ENCODE peak calls at places on chromosomes 13 and 19, in five cellular contexts. One of them, this sample, is unnamed. For H3K4me1 and H3K27me3, the result is how much of the 10 kb centered on the place peaks cover.

GRCh38 chr13:27018230-27018875 is 153.3 kb downstream of the USP12 start:
- DNase-seq in psoas muscle: no peak
- DNase-seq in ovary: no peak
- DNase-seq in heart left ventricle: no peak
- DNase-seq in left ventricle myocardium inferior: no peak
- DNase-seq in this sample: no peak

GRCh38 chr13:107450426-107450825 is 764.9 kb downstream of the LIG4 start:
- DNase-seq in psoas muscle: no peak
- DNase-seq in ovary: no peak
- DNase-seq in heart left ventricle: no peak
- DNase-seq in left ventricle myocardium inferior: no peak
- DNase-seq in this sample: no peak

GRCh38 chr19:5141278-5141925 is 172.5 kb downstream of the KDM4B start:
- DNase-seq in psoas muscle: peak
- DNase-seq in ovary: no peak
- DNase-seq in heart left ventricle: peak
- DNase-seq in left ventricle myocardium inferior: no peak
- DNase-seq in this sample: no peak

GRCh38 chr19:44903602-44904425 is 1.8 kb upstream of the APOE start:
- DNase-seq in psoas muscle: peak
- DNase-seq in ovary: peak
- DNase-seq in heart left ventricle: peak
- DNase-seq in left ventricle myocardium inferior: peak
- DNase-seq in this sample: peak

GRCh38 chr13:40164137-40164536 is 502.3 kb downstream of the FOXO1 start:
- DNase-seq in psoas muscle: no peak
- DNase-seq in ovary: no peak
- DNase-seq in heart left ventricle: no peak
- DNase-seq in left ventricle myocardium inferior: no peak
- DNase-seq in this sample: no peak

GRCh38 chr19:30130356-30131122 is 188.5 kb downstream of the URI1 start:
- DNase-seq in psoas muscle: no peak
- DNase-seq in ovary: no peak
- DNase-seq in heart left ventricle: no peak
- DNase-seq in left ventricle myocardium inferior: no peak
- DNase-seq in this sample: no peak

GRCh38 chr13:107866666-107867623 is 348.4 kb downstream of the LIG4 start:
- DNase-seq in psoas muscle: no peak
- DNase-seq in ovary: no peak
- DNase-seq in heart left ventricle: no peak
- DNase-seq in left ventricle myocardium inferior: no peak
- DNase-seq in this sample: peak

GRCh38 chr13:92656103-92656502 is 570.5 kb upstream of the GPC6 start:
- DNase-seq in psoas muscle: no peak
- DNase-seq in ovary: no peak
- DNase-seq in heart left ventricle: no peak
- DNase-seq in left ventricle myocardium inferior: no peak
- DNase-seq in this sample: no peak

GRCh38 chr13:47945738-47946137 is 55.3 kb downstream of the SUCLA2 start:
- DNase-seq in psoas muscle: no peak
- DNase-seq in ovary: no peak
- DNase-seq in heart left ventricle: no peak
- DNase-seq in left ventricle myocardium inferior: no peak
- DNase-seq in this sample: no peak

GRCh38 chr19:45958320-45958719 is 15.3 kb downstream of the NOVA2 start:
- DNase-seq in psoas muscle: no peak
- DNase-seq in ovary: no peak
- DNase-seq in heart left ventricle: no peak
- DNase-seq in left ventricle myocardium inferior: no peak
- DNase-seq in this sample: no peak

GRCh38 chr13:102680842-102681725 is 13.8 kb downstream of the METTL21C start:
- DNase-seq in psoas muscle: no peak
- DNase-seq in ovary: no peak
- DNase-seq in heart left ventricle: no peak
- DNase-seq in left ventricle myocardium inferior: no peak
- DNase-seq in this sample: no peak

GRCh38 chr13:95168191-95168590 is 133.1 kb downstream of the ABCC4 start:
- DNase-seq in psoas muscle: no peak
- DNase-seq in ovary: no peak
- DNase-seq in heart left ventricle: no peak
- DNase-seq in left ventricle myocardium inferior: no peak
- DNase-seq in this sample: no peak

GRCh38 chr13:95643814-95644598 is 500 bp downstream of the DZIP1 start:
- DNase-seq in psoas muscle: peak
- DNase-seq in ovary: peak
- DNase-seq in heart left ventricle: peak
- DNase-seq in left ventricle myocardium inferior: peak
- DNase-seq in this sample: peak

GRCh38 chr19:4678881-4679379 is 8.8 kb upstream of the MYDGF start:
- DNase-seq in psoas muscle: peak
- DNase-seq in ovary: peak
- DNase-seq in heart left ventricle: no peak
- DNase-seq in left ventricle myocardium inferior: no peak
- DNase-seq in this sample: no peak

GRCh38 chr13:26184791-26185250 is 37.3 kb downstream of the RNF6 start:
- DNase-seq in psoas muscle: peak
- DNase-seq in ovary: peak
- DNase-seq in heart left ventricle: no peak
- DNase-seq in left ventricle myocardium inferior: peak
- DNase-seq in this sample: no peak

GRCh38 chr13:79470666-79471065 is 10.3 kb upstream of the NDFIP2 start:
- DNase-seq in psoas muscle: no peak
- DNase-seq in ovary: no peak
- DNase-seq in heart left ventricle: no peak
- DNase-seq in left ventricle myocardium inferior: no peak
- DNase-seq in this sample: no peak

GRCh38 chr13:101552797-101553196 is 100.3 kb downstream of the ITGBL1 start:
- DNase-seq in psoas muscle: no peak
- DNase-seq in ovary: no peak
- DNase-seq in heart left ventricle: no peak
- DNase-seq in left ventricle myocardium inferior: no peak
- DNase-seq in this sample: no peak

GRCh38 chr19:56839665-56840451 is 668 bp downstream of the PEG3 start:
- DNase-seq in psoas muscle: peak
- DNase-seq in ovary: peak
- DNase-seq in heart left ventricle: peak
- DNase-seq in left ventricle myocardium inferior: peak
- DNase-seq in this sample: peak

GRCh38 chr19:48628486-48629296 is 8.5 kb downstream of the DBP start:
- DNase-seq in psoas muscle: no peak
- DNase-seq in ovary: peak
- DNase-seq in heart left ventricle: no peak
- DNase-seq in left ventricle myocardium inferior: no peak
- DNase-seq in this sample: no peak

GRCh38 chr19:22733691-22734090 is 50.3 kb downstream of the ZNF99 start:
- DNase-seq in psoas muscle: no peak
- DNase-seq in ovary: no peak
- DNase-seq in heart left ventricle: no peak
- DNase-seq in left ventricle myocardium inferior: no peak
- DNase-seq in this sample: no peak

GRCh38 chr19:48540110-48540509 is 11.9 kb upstream of the SULT2B1 start:
- DNase-seq in psoas muscle: no peak
- DNase-seq in ovary: no peak
- DNase-seq in heart left ventricle: peak
- DNase-seq in left ventricle myocardium inferior: no peak
- DNase-seq in this sample: peak

GRCh38 chr13:48828962-48829405 is 146.7 kb upstream of the FNDC3A start:
- DNase-seq in psoas muscle: no peak
- DNase-seq in ovary: no peak
- DNase-seq in heart left ventricle: no peak
- DNase-seq in left ventricle myocardium inferior: no peak
- DNase-seq in this sample: no peak

GRCh38 chr13:62185631-62186256 is 770.1 kb upstream of the PCDH20 start:
- DNase-seq in psoas muscle: no peak
- DNase-seq in ovary: no peak
- DNase-seq in heart left ventricle: no peak
- DNase-seq in left ventricle myocardium inferior: no peak
- DNase-seq in this sample: no peak

GRCh38 chr19:12733369-12733896 is 1.1 kb downstream of the TRIR start:
- DNase-seq in psoas muscle: no peak
- DNase-seq in ovary: no peak
- DNase-seq in heart left ventricle: no peak
- DNase-seq in left ventricle myocardium inferior: no peak
- DNase-seq in this sample: no peak

GRCh38 chr13:113748862-113749451 is 10.1 kb upstream of the TMEM255B start:
- DNase-seq in psoas muscle: no peak
- DNase-seq in ovary: no peak
- DNase-seq in heart left ventricle: peak
- DNase-seq in left ventricle myocardium inferior: no peak
- DNase-seq in this sample: peak

GRCh38 chr13:110044521-110045200 is 258.3 kb upstream of the IRS2 start:
- DNase-seq in psoas muscle: no peak
- DNase-seq in ovary: no peak
- DNase-seq in heart left ventricle: no peak
- DNase-seq in left ventricle myocardium inferior: no peak
- DNase-seq in this sample: no peak

GRCh38 chr13:30971575-30971974 is 39.1 kb downstream of the TEX26 start:
- DNase-seq in psoas muscle: no peak
- DNase-seq in ovary: no peak
- DNase-seq in heart left ventricle: no peak
- DNase-seq in left ventricle myocardium inferior: no peak
- DNase-seq in this sample: no peak

GRCh38 chr13:35225582-35225981 is 250.9 kb downstream of the MAB21L1 start:
- DNase-seq in psoas muscle: no peak
- DNase-seq in ovary: no peak
- DNase-seq in heart left ventricle: no peak
- DNase-seq in left ventricle myocardium inferior: no peak
- DNase-seq in this sample: no peak

GRCh38 chr13:37546087-37546486 is 52.5 kb downstream of the POSTN start:
- DNase-seq in psoas muscle: no peak
- DNase-seq in ovary: no peak
- DNase-seq in heart left ventricle: no peak
- DNase-seq in left ventricle myocardium inferior: no peak
- DNase-seq in this sample: peak

DNA sequence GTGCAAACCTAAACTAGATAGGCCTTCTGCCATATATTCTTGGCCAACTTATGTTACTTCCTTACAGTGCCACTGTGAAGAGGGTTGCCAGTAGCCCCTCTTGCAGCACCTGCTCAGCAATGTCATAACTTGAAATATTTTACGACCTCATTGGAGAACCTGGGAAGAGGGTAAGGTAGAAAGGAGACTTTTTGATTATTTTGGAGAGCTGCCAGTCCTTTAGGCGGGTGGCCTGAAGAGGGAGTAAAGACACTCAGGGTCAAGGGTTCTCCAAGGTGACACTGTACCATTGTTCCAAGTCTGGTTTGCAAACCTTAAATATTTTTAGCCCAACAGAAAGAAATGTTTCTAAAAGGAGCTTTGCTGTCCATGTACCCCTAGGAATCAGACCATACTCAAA is 118.3 kb downstream of the FLT1 start:
- DNase-seq in psoas muscle: no peak
- DNase-seq in ovary: no peak
- DNase-seq in heart left ventricle: no peak
- DNase-seq in left ventricle myocardium inferior: no peak
- DNase-seq in this sample: no peak
- TF ChIP-seq CTCF in psoas muscle: no peak
- TF ChIP-seq CTCF in ovary: no peak
- TF ChIP-seq CTCF in heart left ventricle: no peak
- TF ChIP-seq CTCF in left ventricle myocardium inferior: peak
- TF ChIP-seq CTCF in this sample: no peak

GRCh38 chr19:790971-791604 is 6.2 kb upstream of the PTBP1 start:
- DNase-seq in psoas muscle: no peak
- DNase-seq in ovary: no peak
- DNase-seq in heart left ventricle: no peak
- DNase-seq in left ventricle myocardium inferior: no peak
- DNase-seq in this sample: no peak

GRCh38 chr19:793775-794174 is 3.5 kb upstream of the PTBP1 start:
- DNase-seq in psoas muscle: no peak
- DNase-seq in ovary: no peak
- DNase-seq in heart left ventricle: no peak
- DNase-seq in left ventricle myocardium inferior: no peak
- DNase-seq in this sample: no peak

GRCh38 chr19:794989-795658 is 2.1 kb upstream of the PTBP1 start:
- DNase-seq in psoas muscle: peak
- DNase-seq in ovary: no peak
- DNase-seq in heart left ventricle: no peak
- DNase-seq in left ventricle myocardium inferior: no peak
- DNase-seq in this sample: peak

GRCh38 chr19:791605-792360 is 5.5 kb upstream of the PTBP1 start:
- DNase-seq in psoas muscle: peak
- DNase-seq in ovary: no peak
- DNase-seq in heart left ventricle: peak
- DNase-seq in left ventricle myocardium inferior: no peak
- DNase-seq in this sample: no peak

GRCh38 chr19:792361-792885 is 4.8 kb upstream of the PTBP1 start:
- DNase-seq in psoas muscle: no peak
- DNase-seq in ovary: no peak
- DNase-seq in heart left ventricle: no peak
- DNase-seq in left ventricle myocardium inferior: no peak
- DNase-seq in this sample: no peak
- H3K4me1 ChIP-seq in psoas muscle: under half
- H3K4me1 ChIP-seq in ovary: under half
- H3K4me1 ChIP-seq in heart left ventricle: under half
- H3K4me1 ChIP-seq in left ventricle myocardium inferior: half or more
- H3K4me1 ChIP-seq in this sample: under half

GRCh38 chr19:35560677-35561076 is 2.8 kb downstream of the ATP4A start:
- DNase-seq in psoas muscle: no peak
- DNase-seq in ovary: no peak
- DNase-seq in heart left ventricle: no peak
- DNase-seq in left ventricle myocardium inferior: no peak
- DNase-seq in this sample: no peak
- H3K27me3 ChIP-seq in psoas muscle: under half
- H3K27me3 ChIP-seq in ovary: under half
- H3K27me3 ChIP-seq in heart left ventricle: under half
- H3K27me3 ChIP-seq in left ventricle myocardium inferior: half or more
- H3K27me3 ChIP-seq in this sample: half or more

GRCh38 chr19:39209196-39209595 is 5.1 kb upstream of the SYCN start:
- DNase-seq in psoas muscle: no peak
- DNase-seq in ovary: no peak
- DNase-seq in heart left ventricle: no peak
- DNase-seq in left ventricle myocardium inferior: no peak
- DNase-seq in this sample: no peak

GRCh38 chr19:39211731-39212376 is 7.8 kb upstream of the SYCN start:
- DNase-seq in psoas muscle: no peak
- DNase-seq in ovary: no peak
- DNase-seq in heart left ventricle: no peak
- DNase-seq in left ventricle myocardium inferior: no peak
- DNase-seq in this sample: no peak

GRCh38 chr19:39217094-39217493 is 13.0 kb upstream of the SYCN start:
- DNase-seq in psoas muscle: no peak
- DNase-seq in ovary: no peak
- DNase-seq in heart left ventricle: no peak
- DNase-seq in left ventricle myocardium inferior: no peak
- DNase-seq in this sample: no peak

GRCh38 chr19:39208175-39208795 is 4.2 kb upstream of the SYCN start:
- DNase-seq in psoas muscle: no peak
- DNase-seq in ovary: no peak
- DNase-seq in heart left ventricle: no peak
- DNase-seq in left ventricle myocardium inferior: no peak
- DNase-seq in this sample: no peak

DNA sequence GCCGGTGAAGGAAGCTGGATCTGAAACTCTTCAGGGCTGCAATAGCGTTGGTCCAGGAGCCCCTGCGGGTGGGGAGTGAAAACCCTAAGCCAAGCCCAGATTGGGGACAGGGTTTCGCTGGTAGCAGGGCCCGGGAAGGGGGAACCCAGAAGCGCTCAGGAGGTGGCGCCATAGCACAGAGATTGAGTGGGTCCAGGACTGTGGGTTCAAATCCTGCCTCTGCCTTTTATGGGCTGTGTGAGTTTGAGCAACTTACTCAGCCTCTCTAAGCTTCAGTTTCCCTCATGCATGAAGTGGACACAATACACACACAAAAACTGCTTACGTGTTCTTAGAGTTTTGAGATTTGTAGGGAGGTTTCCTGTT is 8.3 kb upstream of the SYCN start:
- DNase-seq in psoas muscle: no peak
- DNase-seq in ovary: no peak
- DNase-seq in heart left ventricle: no peak
- DNase-seq in left ventricle myocardium inferior: peak
- DNase-seq in this sample: peak
- TF ChIP-seq CTCF in psoas muscle: no peak
- TF ChIP-seq CTCF in ovary: no peak
- TF ChIP-seq CTCF in heart left ventricle: no peak
- TF ChIP-seq CTCF in left ventricle myocardium inferior: no peak
- TF ChIP-seq CTCF in this sample: peak

This sample was measured in left lung.